ENCODE peak calls at places on chromosomes 6 and 20, in six cellular contexts. R is CD8-positive, alpha-beta T cell; S is lower leg skin; K is tibial nerve; D is activated B cell treated with CpG ODN at 0.5 μM for 24 hours; Z is H9. V is an unnamed sample.

GRCh38 chr20:34949120-34949519 is 6.5 kb downstream of the GSS start:
- DNase-seq in R (no peak), K (no peak), Z (no peak), D (no peak), S (no peak), V (no peak)

GRCh38 chr6:100417037-100417436 is 47.7 kb downstream of the SIM1 start:
- DNase-seq in Z (no peak), S (no peak), K (no peak), R (no peak), D (no peak), V (no peak)

GRCh38 chr6:96743496-96743895 is 93.8 kb downstream of the GPR63 start:
- DNase-seq in D (no peak), R (no peak), Z (no peak), K (no peak), S (no peak), V (no peak)

GRCh38 chr6:153790881-153791473 is 248.1 kb upstream of the OPRM1 start:
- DNase-seq in K (no peak), R (no peak), S (peak; percentile 25), D (no peak), Z (peak; percentile 38), V (no peak)

GRCh38 chr6:118284736-118285360 is 263.2 kb upstream of the PLN start:
- DNase-seq in Z (no peak), S (no peak), D (no peak), K (no peak), R (no peak), V (no peak)

GRCh38 chr6:121755500-121755899 is 320.1 kb downstream of the GJA1 start:
- DNase-seq in S (no peak), D (no peak), K (no peak), R (no peak), Z (no peak), V (no peak)

GRCh38 chr6:149600508-149600907 is 34.3 kb downstream of the GINM1 start:
- DNase-seq in R (no peak), S (no peak), D (no peak), K (no peak), Z (no peak), V (no peak)

GRCh38 chr6:157381631-157382621 is 936 bp downstream of the ZDHHC14 start:
- DNase-seq in Z (peak; percentile 49), K (peak; percentile 45), S (peak; percentile 36), D (peak; percentile 64), R (peak; percentile 72), V (no peak)

GRCh38 chr6:113936093-113936934 is 34.6 kb downstream of the HDAC2 start:
- DNase-seq in R (no peak), S (no peak), Z (no peak), D (no peak), K (no peak), V (no peak)

GRCh38 chr6:91276315-91276714 is 689.4 kb upstream of the MAP3K7 start:
- DNase-seq in S (no peak), R (no peak), D (no peak), Z (no peak), K (no peak), V (no peak)

DNA sequence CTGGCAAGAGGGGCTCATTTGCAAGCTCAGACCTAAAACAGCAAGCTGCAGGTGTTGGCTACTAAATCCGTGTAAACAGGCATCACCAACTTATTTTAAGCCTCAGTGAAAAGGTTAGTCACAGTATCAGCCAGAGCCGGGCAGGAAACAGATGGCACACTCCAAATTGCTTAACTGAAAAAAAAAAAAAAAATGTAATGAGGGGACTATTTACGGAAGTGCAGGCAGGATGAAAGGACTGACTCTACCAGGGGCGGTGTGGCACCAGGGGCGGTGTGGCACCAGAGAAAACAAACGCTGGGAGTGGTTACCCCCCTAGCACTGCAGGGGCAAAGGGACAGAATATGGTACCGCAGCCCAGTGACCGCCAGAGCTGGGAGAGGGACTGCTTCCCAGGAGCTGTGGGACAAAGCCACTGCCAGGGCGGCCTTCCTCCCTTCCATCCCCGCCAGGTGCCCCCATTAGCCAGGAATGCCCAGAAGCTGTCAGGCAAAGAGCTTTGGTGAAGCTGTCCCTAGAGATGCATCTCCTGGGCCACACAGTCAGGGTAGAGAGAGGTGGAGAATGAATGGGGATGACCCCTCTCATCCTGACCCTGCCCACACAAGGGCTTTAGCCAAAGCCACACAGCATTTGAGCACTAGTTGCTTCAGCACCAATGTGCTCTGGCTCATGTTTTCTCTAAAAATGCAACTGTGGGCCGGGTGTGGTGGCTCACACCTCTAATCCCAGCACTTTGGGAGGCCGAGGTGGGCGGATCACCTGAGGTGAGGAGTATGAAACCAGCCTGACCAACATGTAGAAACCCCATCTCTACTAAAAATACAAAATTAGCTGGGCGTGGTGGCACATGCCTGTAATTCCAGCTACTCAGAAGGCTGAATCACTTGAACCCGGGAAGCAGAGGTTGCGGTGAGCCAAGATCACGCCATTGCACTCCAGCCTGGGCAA is 39.6 kb upstream of the GFOD1 start:
- DNase-seq in Z (peak; percentile 30), R (peak; percentile 74), K (no peak), S (peak; percentile 27), D (peak; percentile 41), V (no peak)
- TF ChIP-seq CTCF in Z (no peak), R (no peak), K (no peak), S (no peak), D (no peak), V (no peak)

GRCh38 chr6:81734500-81735140 is 17.9 kb downstream of the TENT5A start:
- DNase-seq in D (no peak), R (no peak), Z (no peak), K (no peak), S (no peak), V (no peak)

GRCh38 chr6:81735756-81736380 is 16.6 kb downstream of the TENT5A start:
- DNase-seq in K (no peak), R (no peak), D (no peak), Z (no peak), S (no peak), V (no peak)

GRCh38 chr6:81736428-81736827 is 16.1 kb downstream of the TENT5A start:
- DNase-seq in R (no peak), K (no peak), D (no peak), Z (no peak), S (no peak), V (no peak)

GRCh38 chr6:81731814-81732213 is 20.7 kb downstream of the TENT5A start:
- DNase-seq in K (no peak), Z (no peak), R (no peak), S (no peak), D (no peak), V (no peak)

GRCh38 chr6:81734081-81734480 is 18.4 kb downstream of the TENT5A start:
- DNase-seq in K (no peak), D (no peak), S (no peak), R (no peak), Z (no peak), V (no peak)
- TF ChIP-seq CTCF in K (no peak), D (no peak), S (no peak), R (no peak), Z (peak; percentile 45), V (no peak)

GRCh38 chr6:138987299-138987642 is 782 bp downstream of the REPS1 start:
- DNase-seq in K (no peak), S (no peak), Z (peak; percentile 43), D (no peak), R (no peak), V (no peak)

GRCh38 chr6:138986578-138986977 is 1.5 kb downstream of the REPS1 start:
- DNase-seq in K (no peak), D (no peak), S (no peak), Z (no peak), R (no peak), V (no peak)

GRCh38 chr6:138987643-138988468 is at the start of gene REPS1:
- DNase-seq in K (peak; percentile 81), Z (peak; percentile 95), D (peak; percentile 94), S (peak; percentile 88), R (peak; percentile 97), V (peak; percentile 97)

GRCh38 chr6:138989098-138989983 is 1.3 kb upstream of the REPS1 start:
- DNase-seq in D (no peak), R (no peak), S (no peak), Z (no peak), K (no peak), V (no peak)

GRCh38 chr6:138988469-138988834 is 399 bp upstream of the REPS1 start:
- DNase-seq in Z (no peak), D (no peak), S (no peak), R (no peak), K (no peak), V (no peak)
- TF ChIP-seq CTCF in Z (no peak), D (peak; percentile 20), S (no peak), R (peak; percentile 43), K (no peak), V (no peak)

GRCh38 chr6:126620747-126621146 is 280.8 kb downstream of the CENPW start:
- DNase-seq in K (no peak), S (no peak), Z (no peak), R (no peak), D (no peak), V (no peak)

GRCh38 chr6:126618639-126619331 is 278.9 kb downstream of the CENPW start:
- DNase-seq in S (no peak), Z (no peak), R (no peak), D (no peak), K (no peak), V (no peak)

DNA sequence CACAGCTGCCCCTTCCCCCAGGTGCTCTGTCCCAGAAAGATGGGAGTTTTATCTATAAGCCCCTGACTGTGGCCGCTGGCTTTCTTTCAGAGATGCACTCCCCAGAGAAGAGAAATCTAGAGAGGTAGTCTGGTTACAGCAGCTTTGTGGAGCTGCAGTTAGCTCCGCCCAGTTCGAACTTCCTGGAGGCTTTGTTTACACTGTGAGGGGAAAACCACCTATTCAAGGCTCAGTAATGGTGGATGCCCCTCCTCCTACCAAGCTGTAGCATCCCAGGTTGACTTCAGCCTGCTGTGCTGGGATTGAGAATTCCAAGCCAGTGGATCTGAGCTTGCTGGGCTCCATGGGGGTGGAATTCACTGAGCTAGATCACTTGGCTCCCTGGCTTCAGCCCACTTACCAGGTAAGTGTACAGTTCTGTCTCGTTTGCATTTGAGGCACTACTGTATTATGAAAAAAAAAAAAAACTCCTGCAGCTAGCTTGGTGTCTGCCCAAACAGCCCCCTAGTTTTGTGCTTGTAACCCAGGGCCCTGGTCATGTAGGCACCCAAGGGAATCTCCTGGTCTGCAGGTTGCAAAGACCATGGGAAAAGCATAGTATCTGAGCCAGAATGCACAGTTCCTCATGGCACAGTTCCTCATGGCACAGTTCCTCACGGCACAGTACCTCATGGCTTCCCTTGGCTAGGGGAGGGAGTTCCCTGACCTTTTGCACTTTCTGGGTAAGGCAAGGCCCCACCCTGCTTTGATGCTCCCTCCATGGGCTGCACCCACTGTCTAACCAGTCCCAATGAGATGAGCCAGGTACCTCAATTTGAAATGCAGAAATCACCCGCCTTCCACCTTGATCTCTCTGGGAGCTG is 275.0 kb downstream of the CENPW start:
- DNase-seq in K (no peak), R (no peak), Z (peak; percentile 78), D (no peak), S (no peak), V (no peak)
- TF ChIP-seq CTCF in K (no peak), R (no peak), Z (no peak), D (no peak), S (no peak), V (no peak)

GRCh38 chr20:24605937-24606455 is 136.6 kb downstream of the SYNDIG1 start:
- DNase-seq in D (no peak), S (no peak), Z (no peak), R (no peak), K (no peak), V (no peak)
- TF ChIP-seq CTCF in D (no peak), S (no peak), Z (no peak), R (no peak), K (no peak), V (no peak)

DNA sequence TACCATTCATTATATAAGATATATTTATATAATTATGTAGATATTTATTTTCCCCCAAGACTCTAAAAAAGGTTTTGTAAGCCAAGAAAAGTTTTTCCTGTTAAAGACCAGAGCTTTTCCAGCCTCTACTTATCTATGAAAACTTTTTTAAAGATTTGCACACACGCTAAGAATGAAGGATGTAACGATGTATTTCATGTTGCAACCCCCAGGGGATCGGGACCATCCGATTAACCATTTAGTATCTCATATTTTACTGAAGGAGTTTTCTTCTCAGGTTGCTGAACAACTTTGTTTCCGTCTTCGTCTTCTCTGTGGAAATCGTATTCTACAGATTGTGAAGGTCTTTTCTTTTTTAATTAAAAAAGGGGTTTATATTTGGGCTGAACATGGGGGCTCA is 70.0 kb upstream of the SASH1 start:
- DNase-seq in D (no peak), R (no peak), S (no peak), K (no peak), Z (no peak), V (no peak)
- TF ChIP-seq CTCF in D (no peak), R (no peak), S (no peak), K (no peak), Z (no peak), V (peak; percentile 40)